ENCODE peak calls at places on chromosomes 3 and 15, in four cellular contexts. R is hepatocyte, H is astrocyte, W is ovary. M is an unnamed sample.

GRCh38 chr15:23565395-23566069 is at the start of gene MKRN3:
- DNase-seq in W (no peak), R (no peak), H (peak), M (no peak)

GRCh38 chr15:70478251-70478990 is 284.9 kb downstream of the UACA start:
- DNase-seq in W (no peak), R (no peak), H (no peak), M (no peak)

GRCh38 chr3:24365168-24365567 is 129.5 kb downstream of the THRB start:
- DNase-seq in H (peak), R (peak), W (no peak), M (peak)

GRCh38 chr15:60844431-60845174 is 365.7 kb upstream of the ICE2 start:
- DNase-seq in R (no peak), W (no peak), H (no peak), M (no peak)

GRCh38 chr15:99845009-99845408 is 111.8 kb upstream of the LYSMD4 start:
- DNase-seq in R (no peak), H (peak), W (no peak), M (no peak)

GRCh38 chr3:161412117-161412516 is 40.8 kb upstream of the SPTSSB start:
- DNase-seq in W (no peak), H (no peak), R (no peak), M (peak)

GRCh38 chr15:49855917-49856637 is 235.2 kb downstream of the DTWD1 start:
- DNase-seq in W (peak), H (peak), R (no peak), M (peak)

GRCh38 chr15:68385671-68386586 is 46.0 kb downstream of the ITGA11 start:
- DNase-seq in R (no peak), H (no peak), W (peak), M (no peak)

GRCh38 chr15:91472316-91472756 is 372.3 kb downstream of the SV2B start:
- DNase-seq in H (peak), R (no peak), W (no peak), M (no peak)

GRCh38 chr3:183698318-183698731 is 728 bp downstream of the YEATS2 start:
- DNase-seq in W (no peak), H (peak), R (peak), M (peak)

GRCh38 chr15:23648920-23649515 is 1.4 kb upstream of the MAGEL2 start:
- DNase-seq in H (no peak), W (peak), R (peak), M (no peak)

GRCh38 chr3:63492464-63492863 is 160.0 kb upstream of the SNTN start:
- DNase-seq in H (no peak), R (no peak), W (no peak), M (no peak)

GRCh38 chr15:50825946-50826345 is 60.4 kb upstream of the SPPL2A start:
- DNase-seq in W (no peak), H (no peak), R (no peak), M (no peak)

GRCh38 chr15:82570721-82571519 is 30.7 kb upstream of the RPS17 start:
- DNase-seq in W (peak), R (no peak), H (peak), M (peak)

GRCh38 chr3:194573680-194574437 is 59.4 kb downstream of the TMEM44 start:
- DNase-seq in H (peak), W (no peak), R (peak), M (no peak)

GRCh38 chr3:61841111-61841845 is 279.9 kb downstream of the PTPRG start:
- DNase-seq in R (no peak), H (peak), W (no peak), M (no peak)

GRCh38 chr15:31459011-31459748 is 132.5 kb downstream of the KLF13 start:
- DNase-seq in H (no peak), W (no peak), R (no peak), M (no peak)

GRCh38 chr3:152054315-152054714 is 180.9 kb downstream of the SUCNR1 start:
- DNase-seq in W (no peak), R (no peak), H (no peak), M (no peak)

GRCh38 chr15:73564255-73564654 is 68.9 kb downstream of the NPTN start:
- DNase-seq in R (peak), W (no peak), H (peak), M (peak)
- TF ChIP-seq CTCF in R (peak), W (no peak), H (peak), M (peak)

DNA sequence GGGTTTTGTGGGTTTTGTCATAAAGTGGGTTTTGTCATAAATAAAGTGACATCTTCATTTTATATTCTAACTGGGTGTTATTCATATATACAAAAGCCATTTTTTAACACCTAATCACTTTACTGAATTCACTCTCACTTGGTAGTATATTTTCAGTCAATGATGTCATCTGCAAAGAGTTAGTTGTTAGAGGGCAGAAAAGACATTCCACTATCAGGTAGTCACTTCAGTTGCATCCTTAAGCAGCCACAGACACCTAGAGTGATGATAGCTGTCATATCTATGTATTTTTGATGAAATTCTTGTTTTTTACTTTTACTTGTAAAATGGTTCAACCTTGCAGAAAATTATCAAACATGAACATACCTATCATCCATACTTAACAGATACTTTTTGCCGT is 89.0 kb downstream of the DHX36 start:
- DNase-seq in H (peak), W (no peak), R (no peak), M (no peak)
- TF ChIP-seq CTCF in H (no peak), W (no peak), R (no peak), M (no peak)

GRCh38 chr3:47283596-47284364 is 1.0 kb downstream of the KLHL18 start:
- DNase-seq in R (peak), H (no peak), W (no peak), M (no peak)

GRCh38 chr3:47283193-47283537 is 421 bp downstream of the KLHL18 start:
- DNase-seq in R (no peak), W (no peak), H (no peak), M (no peak)

GRCh38 chr3:47280519-47280918 is 2.1 kb downstream of the KIF9 start:
- DNase-seq in W (no peak), R (no peak), H (no peak), M (no peak)

GRCh38 chr3:47282424-47283192 is at the start of the genes KIF9 and KLHL18:
- DNase-seq in R (peak), H (peak), W (peak), M (peak)
- TF ChIP-seq CTCF in R (no peak), H (no peak), W (no peak), M (no peak)

GRCh38 chr3:10992017-10992945 is at the start of gene SLC6A1:
- DNase-seq in H (no peak), R (peak), W (peak), M (no peak)
- TF ChIP-seq CTCF in H (no peak), R (peak), W (no peak), M (no peak)

GRCh38 chr3:13176445-13176844 is 103.2 kb upstream of the IQSEC1 start:
- DNase-seq in H (no peak), W (no peak), R (no peak), M (no peak)
- TF ChIP-seq CTCF in H (no peak), W (no peak), R (no peak), M (no peak)

DNA sequence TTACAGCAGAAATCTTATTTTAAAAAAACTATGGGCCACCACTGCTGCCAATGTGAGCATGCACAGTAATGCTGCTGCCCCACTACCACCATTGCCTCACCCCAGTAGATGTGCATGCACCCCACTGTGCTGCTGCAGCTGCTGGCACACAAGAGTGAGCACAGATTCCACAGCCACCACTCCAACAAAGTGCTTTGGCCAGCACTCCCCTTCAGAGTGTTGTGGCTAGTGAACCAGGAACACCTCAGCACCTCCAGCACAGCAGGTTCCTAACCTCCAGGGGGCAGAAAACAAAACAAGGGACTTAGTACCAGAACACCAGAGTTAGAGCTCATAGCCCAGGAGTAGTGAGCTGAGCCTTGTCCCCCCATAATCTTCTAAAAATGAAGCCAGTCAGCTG is 629.6 kb downstream of the PYDC2 start:
- DNase-seq in W (no peak), H (no peak), R (no peak), M (no peak)
- TF ChIP-seq CTCF in W (no peak), H (no peak), R (peak), M (peak)